ENCODE peak calls at places on chromosome 2, in four cellular contexts. One of them, this sample, is unnamed.

GRCh38 chr2:218780026-218780425 is 1.9 kb upstream of the CYP27A1 start:
- DNase-seq in H9: no peak
- DNase-seq in nephron progenitor cell: no peak
- DNase-seq in chondrocyte: no peak
- DNase-seq in this sample: no peak

GRCh38 chr2:130302164-130302886 is 40.4 kb upstream of the IMP4 start:
- DNase-seq in H9: no peak
- DNase-seq in nephron progenitor cell: no peak
- DNase-seq in chondrocyte: no peak
- DNase-seq in this sample: no peak

GRCh38 chr2:17300141-17300540 is 218.1 kb downstream of the RAD51AP2 start:
- DNase-seq in nephron progenitor cell: no peak
- DNase-seq in H9: no peak
- DNase-seq in chondrocyte: no peak
- DNase-seq in this sample: no peak

GRCh38 chr2:50613161-50613560 is 418.8 kb downstream of the NRXN1 start:
- DNase-seq in chondrocyte: no peak
- DNase-seq in nephron progenitor cell: no peak
- DNase-seq in H9: no peak
- DNase-seq in this sample: no peak

GRCh38 chr2:20596973-20597867 is 53.7 kb downstream of the HS1BP3 start:
- DNase-seq in chondrocyte: peak
- DNase-seq in nephron progenitor cell: peak
- DNase-seq in H9: no peak
- DNase-seq in this sample: peak

GRCh38 chr2:105576440-105577241 is 168.1 kb upstream of the NCK2 start:
- DNase-seq in nephron progenitor cell: no peak
- DNase-seq in chondrocyte: no peak
- DNase-seq in H9: peak
- DNase-seq in this sample: no peak

GRCh38 chr2:179311071-179311470 is 46.4 kb upstream of the SESTD1 start:
- DNase-seq in chondrocyte: no peak
- DNase-seq in H9: no peak
- DNase-seq in nephron progenitor cell: peak
- DNase-seq in this sample: no peak

GRCh38 chr2:10311736-10312135 is 9.0 kb downstream of the HPCAL1 start:
- DNase-seq in nephron progenitor cell: no peak
- DNase-seq in H9: no peak
- DNase-seq in chondrocyte: no peak
- DNase-seq in this sample: no peak

GRCh38 chr2:171281116-171281515 is 120.4 kb upstream of the TLK1 start:
- DNase-seq in H9: no peak
- DNase-seq in chondrocyte: no peak
- DNase-seq in nephron progenitor cell: no peak
- DNase-seq in this sample: no peak

GRCh38 chr2:134252092-134252775 is 1.6 kb upstream of the MGAT5 start:
- DNase-seq in chondrocyte: no peak
- DNase-seq in H9: no peak
- DNase-seq in nephron progenitor cell: no peak
- DNase-seq in this sample: no peak